ENCODE peak calls at places on chromosomes 5 and 9, in four cellular contexts. A is HL-60, R is GM12891, G is GM12878. S is an unnamed sample.

GRCh38 chr5:131854134-131854533 is 57.3 kb upstream of the FNIP1 start:
- DNase-seq in R (no peak), G (peak), A (no peak), S (no peak)

GRCh38 chr5:169628891-169629290 is 8.2 kb upstream of the DOCK2 start:
- DNase-seq in R (no peak), G (no peak), A (no peak), S (no peak)

GRCh38 chr9:21605489-21605931 is 123.4 kb upstream of the IFNE start:
- DNase-seq in R (no peak), G (no peak), A (no peak), S (no peak)

GRCh38 chr5:142295084-142295758 is 29.6 kb downstream of the SPRY4 start:
- DNase-seq in R (no peak), G (no peak), A (no peak), S (no peak)

GRCh38 chr9:27542519-27542918 is 12.9 kb upstream of the MOB3B start:
- DNase-seq in G (no peak), A (no peak), R (no peak), S (no peak)

GRCh38 chr5:133868946-133869674 is 99.3 kb downstream of the C5orf15 start:
- DNase-seq in G (no peak), A (peak), R (peak), S (peak)

GRCh38 chr9:122403381-122404002 is 32.7 kb downstream of the PTGS1 start:
- DNase-seq in G (no peak), R (no peak), A (no peak), S (no peak)

GRCh38 chr5:58937031-58937681 is 354.3 kb downstream of the RAB3C start:
- DNase-seq in G (no peak), A (no peak), R (no peak), S (peak)

GRCh38 chr5:128213340-128213739 is 129.8 kb downstream of the SLC12A2 start:
- DNase-seq in R (no peak), G (no peak), A (peak), S (peak)

GRCh38 chr9:130451509-130452388 is 7.0 kb downstream of the ASS1 start:
- DNase-seq in A (no peak), R (no peak), G (no peak), S (peak)

GRCh38 chr9:132078369-132079356 is 1.0 kb downstream of the MED27 start:
- DNase-seq in A (peak), G (no peak), R (no peak), S (peak)

GRCh38 chr9:132075853-132076252 is 3.8 kb downstream of the MED27 start:
- DNase-seq in G (no peak), R (no peak), A (no peak), S (no peak)

GRCh38 chr9:132074736-132075135 is 4.9 kb downstream of the MED27 start:
- DNase-seq in A (no peak), G (no peak), R (no peak), S (no peak)

GRCh38 chr9:132079391-132080071 is at the start of gene MED27:
- DNase-seq in R (peak), A (peak), G (peak), S (peak)

GRCh38 chr9:132077881-132078280 is 1.8 kb downstream of the MED27 start:
- DNase-seq in A (no peak), G (no peak), R (no peak), S (no peak)
- TF ChIP-seq SPI1 in A (no peak), G (no peak), R (no peak), S (no peak)

GRCh38 chr5:176863765-176864098 is 35.4 kb downstream of the HK3 start:
- DNase-seq in R (no peak), G (no peak), A (no peak), S (no peak)
- TF ChIP-seq SPI1 in R (no peak), G (no peak), A (no peak), S (no peak)

DNA sequence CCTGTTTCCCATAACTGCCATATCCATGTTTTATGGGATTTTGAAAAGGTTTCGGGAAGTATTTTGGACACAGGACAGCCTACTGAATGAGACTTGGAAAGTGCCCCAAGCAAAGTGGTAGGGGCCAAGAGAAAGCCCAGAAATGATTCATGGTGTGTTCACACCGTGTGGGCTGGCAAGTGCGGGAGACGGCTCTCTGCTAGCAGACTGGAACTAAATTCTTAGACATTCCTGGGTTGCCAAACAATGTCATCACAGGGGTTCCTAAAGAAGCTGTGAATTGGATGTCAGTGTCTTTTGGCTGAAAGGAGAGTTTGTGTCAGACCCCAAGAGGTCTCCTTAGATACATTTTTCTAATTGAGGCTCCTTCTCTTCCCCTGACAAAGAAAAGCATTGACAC is 125.3 kb upstream of the ADAMTS16 start:
- DNase-seq in R (no peak), G (no peak), A (no peak), S (no peak)
- TF ChIP-seq SPI1 in R (no peak), G (no peak), A (no peak), S (no peak)

GRCh38 chr5:73274870-73275756 is 102.1 kb downstream of the TMEM174 start:
- DNase-seq in G (no peak), A (no peak), R (no peak), S (no peak)
- TF ChIP-seq SPI1 in G (no peak), A (no peak), R (no peak), S (no peak)

GRCh38 chr5:134878403-134878802 is 4.2 kb downstream of the TXNDC15 start:
- DNase-seq in R (no peak), A (no peak), G (no peak), S (no peak)
- TF ChIP-seq SPI1 in R (no peak), A (no peak), G (no peak), S (no peak)